ENCODE peak calls at places on chromosomes 13 and 19, in five cellular contexts. K is breast epithelium, Z is BJ, Q is Karpas-422, R is esophagus muscularis mucosa. W is an unnamed sample.

GRCh38 chr19:46726551-46726950 is 9.6 kb upstream of the PRKD2 start:
- DNase-seq in Q (no peak), K (no peak), Z (no peak), R (no peak), W (no peak)

GRCh38 chr19:8004723-8005513 is 523 bp downstream of the ELAVL1 start:
- DNase-seq in Z (no peak), R (no peak), K (no peak), Q (peak; percentile 70), W (no peak)

GRCh38 chr19:32688315-32688714 is 3.3 kb upstream of the NUDT19 start:
- DNase-seq in Q (no peak), Z (no peak), R (no peak), K (no peak), W (no peak)

GRCh38 chr19:44182145-44182544 is 17.2 kb downstream of the ZNF226 start:
- DNase-seq in K (no peak), Z (no peak), Q (no peak), R (no peak), W (no peak)

GRCh38 chr19:46717716-46718143 is 816 bp upstream of the PRKD2 start:
- DNase-seq in Q (peak; percentile 52), K (no peak), R (no peak), Z (no peak), W (no peak)

GRCh38 chr13:21095311-21095710 is 33.9 kb upstream of the LATS2 start:
- DNase-seq in Q (no peak), K (no peak), R (no peak), Z (no peak), W (no peak)

GRCh38 chr13:38002596-38002995 is 133.0 kb upstream of the TRPC4 start:
- DNase-seq in Z (no peak), Q (no peak), K (no peak), R (no peak), W (no peak)

GRCh38 chr13:90414691-90415596 is 932.5 kb upstream of the MIR17HG start:
- DNase-seq in R (no peak), Z (no peak), Q (no peak), K (no peak), W (peak; percentile 7)

GRCh38 chr13:112346899-112347229 is 29.3 kb upstream of the SPACA7 start:
- DNase-seq in Z (no peak), Q (no peak), K (no peak), R (no peak), W (no peak)

GRCh38 chr13:50319603-50320296 is 304.5 kb downstream of the KCNRG start:
- DNase-seq in R (no peak), Q (no peak), K (peak; percentile 23), Z (no peak), W (peak; percentile 26)

GRCh38 chr13:106626473-106626872 is 58.5 kb upstream of the ARGLU1 start:
- DNase-seq in K (no peak), Q (no peak), R (no peak), Z (no peak), W (no peak)

GRCh38 chr19:34788074-34788473 is 15.1 kb upstream of the ZNF599 start:
- DNase-seq in K (no peak), Q (no peak), Z (no peak), R (no peak), W (no peak)

GRCh38 chr19:52566121-52566520 is 4.0 kb upstream of the ZNF701 start:
- DNase-seq in Q (no peak), K (no peak), R (no peak), Z (no peak), W (no peak)

GRCh38 chr19:12095111-12095790 is 30.7 kb downstream of the ZNF844 start:
- DNase-seq in R (no peak), Z (no peak), Q (no peak), K (no peak), W (no peak)

GRCh38 chr19:12800873-12801465 is 631 bp downstream of the PRDX2 start:
- DNase-seq in K (no peak), R (no peak), Q (peak; percentile 62), Z (no peak), W (no peak)

GRCh38 chr19:39449116-39449797 is 3.9 kb downstream of the SUPT5H start:
- DNase-seq in Q (no peak), Z (no peak), R (no peak), K (no peak), W (no peak)

GRCh38 chr13:97810152-97810551 is 143.3 kb upstream of the IPO5 start:
- DNase-seq in K (no peak), Z (no peak), Q (peak; percentile 64), R (no peak), W (no peak)

GRCh38 chr19:39325778-39326680 is 5.4 kb upstream of the LRFN1 start:
- DNase-seq in Z (no peak), K (no peak), Q (peak; percentile 52), R (no peak), W (no peak)

GRCh38 chr19:39052846-39053245 is 20.5 kb upstream of the FBXO27 start:
- DNase-seq in Z (no peak), R (no peak), Q (no peak), K (no peak), W (no peak)

GRCh38 chr13:49977992-49978391 is 18.9 kb upstream of the TRIM13 start:
- DNase-seq in K (no peak), Q (no peak), Z (no peak), R (no peak), W (no peak)

GRCh38 chr13:99892189-99892588 is 79.4 kb downstream of the ZIC5 start:
- DNase-seq in R (no peak), K (no peak), Z (no peak), Q (peak; percentile 76), W (no peak)

GRCh38 chr19:45339629-45340028 is 921 bp upstream of the KLC3 start:
- DNase-seq in K (no peak), R (no peak), Z (no peak), Q (no peak), W (no peak)

GRCh38 chr19:45340899-45341453 is 426 bp downstream of the KLC3 start:
- DNase-seq in K (peak; percentile 33), R (no peak), Z (no peak), Q (no peak), W (no peak)

GRCh38 chr19:45336696-45337251 is 3.8 kb upstream of the KLC3 start:
- DNase-seq in Q (no peak), R (no peak), Z (no peak), K (no peak), W (no peak)

GRCh38 chr19:45342911-45343310 is 2.4 kb downstream of the KLC3 start:
- DNase-seq in R (no peak), K (no peak), Z (no peak), Q (no peak), W (no peak)

GRCh38 chr19:45340232-45340898 is at the start of gene KLC3:
- DNase-seq in Z (no peak), K (no peak), R (no peak), Q (no peak), W (no peak)
- H3K4me3 ChIP-seq in Z (peak within 1 kb of the TSS; percentile 22), K (peak within 1 kb of the TSS; percentile 74), R (no peak within 1 kb of the TSS), Q (no peak within 1 kb of the TSS), W (no peak within 1 kb of the TSS)

GRCh38 chr19:41327076-41327475 is 17.1 kb downstream of the CCDC97 start:
- DNase-seq in R (no peak), Q (no peak), Z (no peak), K (no peak), W (no peak)

GRCh38 chr19:41328157-41328817 is 18.3 kb downstream of the CCDC97 start:
- DNase-seq in Z (no peak), K (no peak), Q (no peak), R (no peak), W (no peak)

GRCh38 chr19:41328818-41329220 is 18.8 kb downstream of the CCDC97 start:
- DNase-seq in Q (no peak), K (no peak), Z (no peak), R (no peak), W (no peak)

GRCh38 chr19:41325947-41326706 is 16.2 kb downstream of the CCDC97 start:
- DNase-seq in Z (peak; percentile 38), R (no peak), Q (no peak), K (no peak), W (peak; percentile 79)

DNA sequence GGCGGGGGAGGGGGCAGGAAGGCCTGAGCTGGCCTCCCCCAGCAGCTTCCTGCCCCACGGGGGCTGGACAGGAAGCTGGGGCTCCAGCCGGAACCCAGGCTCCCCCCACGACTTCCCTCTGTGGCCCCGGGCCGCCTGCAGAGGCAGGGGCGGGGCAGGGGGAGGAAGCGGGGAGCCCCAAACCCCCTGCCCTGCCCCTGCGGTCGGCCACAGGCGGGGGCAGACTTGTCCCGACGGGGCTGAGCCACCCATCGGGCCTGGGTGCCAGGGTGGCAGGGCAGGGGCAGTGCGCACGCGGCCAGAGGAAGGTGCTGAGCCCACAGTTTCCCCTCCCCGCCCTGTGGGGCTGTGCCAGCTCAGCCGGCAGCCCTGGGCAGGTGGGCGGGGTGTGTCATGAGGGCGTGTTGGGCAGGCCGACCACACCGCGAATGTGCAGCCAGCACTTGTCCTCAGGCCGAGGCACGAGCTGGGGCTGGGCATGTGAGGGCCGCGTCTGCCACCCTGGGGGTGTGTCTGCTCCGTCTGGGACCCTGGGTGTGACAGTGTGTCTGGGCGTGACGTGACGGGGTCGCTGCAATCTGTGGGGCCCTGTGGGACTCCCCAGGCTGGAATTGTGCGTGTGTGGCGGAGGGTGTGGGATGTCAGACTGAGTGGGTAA is 17.7 kb downstream of the CCDC97 start:
- DNase-seq in K (peak; percentile 79), Z (no peak), Q (peak; percentile 82), R (no peak), W (no peak)
- H3K4me3 ChIP-seq in K (peak overlapping the region; percentile 59), Z (no peak overlapping the region), Q (peak overlapping the region; percentile 53), R (peak overlapping the region; percentile 22), W (no peak overlapping the region)

DNA sequence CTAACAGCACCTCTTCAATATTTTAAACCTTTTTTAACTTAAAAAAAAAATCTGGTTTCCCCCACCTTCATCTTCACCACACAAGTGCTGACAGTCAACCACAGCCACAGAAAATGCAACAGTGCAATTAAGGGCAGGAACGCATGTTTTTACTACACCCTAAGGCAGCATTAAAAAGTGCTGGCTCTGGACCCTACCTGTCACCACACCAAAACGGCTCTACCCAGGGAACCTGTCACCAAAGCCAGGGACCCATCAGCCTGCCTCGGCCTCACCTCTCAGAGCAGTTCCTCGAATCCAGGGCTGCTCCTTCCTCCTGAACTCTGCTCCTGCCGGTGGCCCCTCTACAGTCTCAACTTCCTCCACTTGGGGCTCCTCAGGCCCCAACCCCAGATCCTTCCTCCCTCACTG is 22.5 kb upstream of the SLC35E1 start:
- DNase-seq in K (no peak), Z (no peak), Q (no peak), R (no peak), W (no peak)
- H3K4me3 ChIP-seq in K (no peak overlapping the region), Z (no peak overlapping the region), Q (no peak overlapping the region), R (no peak overlapping the region), W (no peak overlapping the region)

DNA sequence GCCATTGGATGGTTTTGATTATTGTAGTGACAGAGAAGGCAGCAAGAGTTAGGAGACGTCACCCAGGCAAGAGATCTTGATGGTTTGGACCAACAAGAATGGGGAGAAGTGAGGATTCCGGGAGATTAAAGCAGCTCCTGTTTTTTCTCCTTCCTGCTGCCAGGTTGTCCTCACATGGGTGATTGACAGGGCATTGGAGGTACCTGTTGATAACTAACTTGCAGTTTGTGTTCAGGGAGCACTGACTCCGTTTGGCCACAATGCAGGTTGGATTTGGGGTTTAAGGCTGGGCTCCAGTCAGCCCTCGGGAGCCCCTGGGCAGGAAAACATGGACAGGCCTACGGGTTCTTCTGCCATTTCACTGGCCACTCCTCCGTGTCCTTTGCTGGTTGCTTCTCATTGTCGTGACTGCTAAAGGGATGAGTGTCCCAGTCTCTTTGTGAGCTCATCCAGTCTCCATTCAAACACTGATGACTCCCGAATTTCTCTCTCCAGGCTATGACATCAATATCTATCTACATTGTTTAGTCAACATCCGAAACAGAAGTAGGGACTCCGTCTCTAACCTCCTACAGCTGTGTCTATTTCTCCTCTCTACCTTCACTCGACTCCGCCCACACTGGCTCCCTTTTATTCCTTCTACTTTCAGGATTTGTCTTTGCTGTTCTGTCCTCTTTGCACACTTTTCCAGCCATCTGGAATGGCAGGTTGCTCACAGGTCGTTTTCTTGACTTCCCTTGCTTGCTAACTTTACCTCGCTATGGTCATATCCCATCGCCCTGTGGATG is 1.3 kb upstream of the PTOV1 start:
- DNase-seq in R (no peak), Q (no peak), Z (no peak), K (no peak), W (no peak)
- H3K4me3 ChIP-seq in R (peak overlapping the region; percentile 87), Q (peak overlapping the region; percentile 72), Z (no peak overlapping the region), K (peak overlapping the region; percentile 83), W (peak overlapping the region; percentile 85)

GRCh38 chr19:49194408-49194807 is 36.8 kb downstream of the TRPM4 start:
- DNase-seq in K (no peak), Q (no peak), Z (no peak), R (no peak), W (no peak)
- H3K4me3 ChIP-seq in K (no peak overlapping the region), Q (no peak overlapping the region), Z (no peak overlapping the region), R (no peak overlapping the region), W (no peak overlapping the region)

W was measured in AG04449.